ENCODE peak calls at places on chromosomes 2 and 18, in five cellular contexts. K is Karpas-422, L is K562, Q is GM23248, N is PC-9. G is an unnamed sample.

GRCh38 chr2:213036836-213037235 is 114.6 kb downstream of the IKZF2 start:
- DNase-seq in L (no peak), N (no peak), K (no peak), Q (peak; percentile 85), G (no peak)

GRCh38 chr2:133816037-133816436 is 247.8 kb upstream of the NCKAP5 start:
- DNase-seq in Q (no peak), K (no peak), L (no peak), N (no peak), G (no peak)

GRCh38 chr2:150389487-150389886 is 98.0 kb downstream of the RND3 start:
- DNase-seq in K (no peak), L (no peak), N (no peak), Q (peak; percentile 52), G (peak; percentile 9)

GRCh38 chr2:64586054-64586453 is 61.9 kb downstream of the AFTPH start:
- DNase-seq in L (no peak), Q (no peak), K (no peak), N (no peak), G (no peak)

GRCh38 chr2:28407976-28408690 is 15.5 kb downstream of the FOSL2 start:
- DNase-seq in Q (no peak), N (no peak), K (no peak), L (no peak), G (no peak)

GRCh38 chr2:151518802-151519201 is 109.1 kb downstream of the RIF1 start:
- DNase-seq in L (no peak), N (no peak), Q (peak; percentile 3), K (no peak), G (no peak)

GRCh38 chr2:167939513-167940360 is 307.7 kb downstream of the STK39 start:
- DNase-seq in N (no peak), L (no peak), Q (no peak), K (no peak), G (no peak)

GRCh38 chr18:36544036-36544725 is 246.7 kb downstream of the FHOD3 start:
- DNase-seq in Q (no peak), N (no peak), K (no peak), L (no peak), G (no peak)

GRCh38 chr18:11096839-11097750 is 52.3 kb downstream of the PIEZO2 start:
- DNase-seq in Q (peak; percentile 36), L (no peak), K (no peak), N (no peak), G (no peak)

GRCh38 chr2:176677746-176678145 is 408.5 kb downstream of the MTX2 start:
- DNase-seq in Q (peak; percentile 32), L (no peak), N (no peak), K (peak; percentile 56), G (no peak)

GRCh38 chr2:129925381-129925780 is 54.1 kb upstream of the RAB6C start:
- DNase-seq in K (no peak), N (no peak), L (no peak), Q (no peak), G (no peak)

GRCh38 chr2:48120759-48121242 is 214.5 kb upstream of the FBXO11 start:
- DNase-seq in Q (no peak), K (no peak), L (no peak), N (no peak), G (no peak)

GRCh38 chr2:46866770-46867246 is 48.8 kb downstream of the MCFD2 start:
- DNase-seq in Q (no peak), N (no peak), L (no peak), K (no peak), G (no peak)

GRCh38 chr2:43100362-43100882 is 126.0 kb downstream of the ZFP36L2 start:
- DNase-seq in N (no peak), Q (no peak), K (no peak), L (no peak), G (no peak)

GRCh38 chr2:159251296-159252173 is 35.0 kb downstream of the WDSUB1 start:
- DNase-seq in L (no peak), N (no peak), Q (no peak), K (no peak), G (no peak)

GRCh38 chr2:163341426-163341825 is 394.4 kb downstream of the FIGN start:
- DNase-seq in Q (peak; percentile 12), K (no peak), L (no peak), N (no peak), G (no peak)

GRCh38 chr2:10900216-10901109 is 11.3 kb upstream of the KCNF1 start:
- DNase-seq in Q (peak; percentile 30), N (peak; percentile 56), K (peak; percentile 74), L (peak; percentile 52), G (no peak)

GRCh38 chr2:58871469-58872142 is 630.5 kb upstream of the FANCL start:
- DNase-seq in Q (peak; percentile 10), L (no peak), N (no peak), K (peak; percentile 74), G (peak; percentile 71)

GRCh38 chr2:18378020-18378653 is 182.3 kb downstream of the RDH14 start:
- DNase-seq in K (peak; percentile 73), L (peak; percentile 57), N (peak; percentile 47), Q (peak; percentile 70), G (peak; percentile 65)

GRCh38 chr2:49973917-49974368 is 819.6 kb upstream of the FSHR start:
- DNase-seq in Q (peak; percentile 29), K (no peak), N (no peak), L (no peak), G (peak; percentile 82)
- H3K4me2 ChIP-seq in Q (no peak overlapping the region), K (no peak overlapping the region), N (peak overlapping the region; percentile 23), L (no peak overlapping the region), G (peak overlapping the region; percentile 42)

GRCh38 chr2:219209236-219209635 is 2.7 kb downstream of the ZFAND2B start:
- DNase-seq in L (no peak), Q (no peak), K (peak; percentile 5), N (no peak), G (no peak)
- H3K4me2 ChIP-seq in L (no peak overlapping the region), Q (no peak overlapping the region), K (no peak overlapping the region), N (no peak overlapping the region), G (no peak overlapping the region)

GRCh38 chr2:232875256-232876070 is 5.4 kb downstream of the SNORC start:
- DNase-seq in L (no peak), Q (no peak), N (no peak), K (no peak), G (peak; percentile 62)
- H3K4me2 ChIP-seq in L (no peak overlapping the region), Q (peak overlapping the region; percentile 25), N (peak overlapping the region; percentile 65), K (no peak overlapping the region), G (peak overlapping the region; percentile 83)

GRCh38 chr2:237496428-237496827 is 9.4 kb downstream of the MLPH start:
- DNase-seq in Q (no peak), L (no peak), N (no peak), K (no peak), G (no peak)

GRCh38 chr2:237495521-237496117 is 8.6 kb downstream of the MLPH start:
- DNase-seq in N (no peak), K (no peak), Q (no peak), L (no peak), G (no peak)

GRCh38 chr2:237498341-237498740 is 11.3 kb downstream of the MLPH start:
- DNase-seq in L (no peak), N (no peak), Q (peak; percentile 73), K (no peak), G (no peak)

GRCh38 chr2:237497009-237497819 is 10.2 kb downstream of the MLPH start:
- DNase-seq in Q (no peak), L (no peak), N (no peak), K (no peak), G (peak; percentile 51)

GRCh38 chr2:237497820-237498128 is 10.7 kb downstream of the MLPH start:
- DNase-seq in N (no peak), L (no peak), K (no peak), Q (peak; percentile 93), G (no peak)
- H3K4me2 ChIP-seq in N (no peak overlapping the region), L (no peak overlapping the region), K (no peak overlapping the region), Q (peak overlapping the region; percentile 67), G (no peak overlapping the region)

DNA sequence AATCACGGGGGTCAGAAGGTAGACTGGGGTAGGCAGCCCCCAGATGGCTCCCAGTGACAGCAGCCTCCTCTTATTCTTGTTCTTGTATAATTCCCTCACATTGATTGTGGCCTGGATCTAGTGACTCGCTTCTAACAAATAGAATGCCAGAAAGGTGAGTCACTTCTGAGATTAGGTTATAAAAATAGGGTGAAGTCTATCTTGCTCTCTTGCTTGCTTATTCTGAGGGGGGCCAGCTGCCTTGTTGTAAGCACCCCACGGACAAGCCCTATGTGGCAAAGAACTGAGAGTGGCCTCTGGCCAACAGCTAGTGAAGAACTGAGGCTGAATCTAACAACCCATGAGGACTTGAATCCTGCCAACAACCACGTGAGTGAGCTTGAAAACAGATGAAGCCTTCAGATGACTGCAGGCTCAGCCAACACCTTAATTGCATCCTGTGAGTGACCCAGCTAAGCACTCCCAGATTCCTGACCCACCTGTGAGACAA is 15.6 kb upstream of the RMND5A start:
- DNase-seq in Q (peak; percentile 86), K (no peak), L (no peak), N (peak; percentile 88), G (no peak)
- H3K4me2 ChIP-seq in Q (peak overlapping the region; percentile 84), K (no peak overlapping the region), L (no peak overlapping the region), N (peak overlapping the region; percentile 67), G (no peak overlapping the region)

DNA sequence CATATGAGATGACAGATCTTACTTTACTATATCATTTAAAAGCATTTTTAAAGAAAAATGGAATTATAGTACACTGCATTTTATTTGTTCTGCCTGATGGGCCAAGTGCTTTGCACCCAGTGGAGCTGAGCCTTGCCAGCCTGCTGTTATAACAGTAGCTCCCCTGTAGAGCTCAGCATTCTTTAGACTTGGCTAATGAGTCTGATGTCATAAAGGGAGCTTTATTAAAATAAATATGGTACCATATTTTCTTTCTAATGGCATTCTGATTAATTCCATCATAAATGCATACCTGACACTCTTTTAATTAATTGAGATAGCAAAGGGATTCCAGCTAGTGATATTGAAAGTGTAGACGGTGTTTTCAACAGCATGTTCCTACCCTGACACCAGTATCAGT is 40.7 kb downstream of the PARD3B start:
- DNase-seq in K (no peak), L (no peak), Q (no peak), N (no peak), G (no peak)
- H3K4me2 ChIP-seq in K (no peak overlapping the region), L (no peak overlapping the region), Q (no peak overlapping the region), N (no peak overlapping the region), G (no peak overlapping the region)

G was measured in GM23338.